ENCODE peak calls at places on chromosomes 2 and 18, in nine cellular contexts. E is mammary epithelial cell, R is nephron progenitor cell, S is PC-3, F is endothelial cell, H is type B pancreatic cell, L is cardiac muscle cell, T is Panc1, P is AG09309. C is an unnamed sample.
A peak's percentile ranks its signal among the peaks of the same experiment; 100 is the strongest.

GRCh38 chr18:54767094-54767493 is 61.2 kb upstream of the RAB27B start:
- DNase-seq in E (no peak), R (no peak), S (peak; percentile 94), F (no peak), H (no peak), L (no peak), T (peak; percentile 59), P (no peak), C (no peak)

GRCh38 chr18:50847192-50847591 is 27.4 kb upstream of the MRO start:
- DNase-seq in E (no peak), R (no peak), S (no peak), F (no peak), H (no peak), L (no peak), T (no peak), P (peak; percentile 35), C (no peak)

GRCh38 chr18:32899819-32900218 is 127.0 kb upstream of the KLHL14 start:
- DNase-seq in E (peak; percentile 11), R (no peak), S (peak; percentile 3), F (no peak), H (no peak), L (no peak), T (no peak), P (no peak), C (no peak)

GRCh38 chr2:226216578-226216977 is 583.0 kb downstream of the IRS1 start:
- DNase-seq in E (no peak), R (no peak), S (no peak), F (no peak), H (no peak), L (no peak), T (no peak), P (no peak), C (no peak)

GRCh38 chr2:105919191-105919811 is 174.6 kb downstream of the NCK2 start:
- DNase-seq in E (peak; percentile 87), R (no peak), S (peak; percentile 86), F (no peak), H (no peak), L (no peak), T (no peak), P (no peak), C (peak; percentile 14)

GRCh38 chr2:109017017-109017416 is 28.0 kb upstream of the EDAR start:
- DNase-seq in E (no peak), R (no peak), S (no peak), F (no peak), H (no peak), L (no peak), T (no peak), P (no peak), C (no peak)

GRCh38 chr2:88342749-88343148 is 109.7 kb downstream of the FOXI3 start:
- DNase-seq in E (no peak), R (no peak), S (no peak), F (no peak), H (no peak), L (no peak), T (no peak), P (no peak), C (no peak)

GRCh38 chr2:219739061-219739460 is 111.6 kb downstream of the SLC4A3 start:
- DNase-seq in E (no peak), R (no peak), S (no peak), F (no peak), H (no peak), L (no peak), T (no peak), P (no peak), C (no peak)

GRCh38 chr2:181354626-181355025 is 102.6 kb upstream of the ITGA4 start:
- DNase-seq in E (peak; percentile 83), R (no peak), S (peak; percentile 64), F (no peak), H (no peak), L (no peak), T (no peak), P (peak; percentile 73), C (no peak)

GRCh38 chr2:12169721-12170120 is 423.3 kb downstream of the LPIN1 start:
- DNase-seq in E (peak; percentile 12), R (no peak), S (no peak), F (peak; percentile 11), H (no peak), L (peak; percentile 27), T (no peak), P (peak; percentile 83), C (no peak)

GRCh38 chr2:64932327-64933216 is 56.6 kb upstream of the SLC1A4 start:
- DNase-seq in E (no peak), R (no peak), S (no peak), F (no peak), H (no peak), L (no peak), T (no peak), P (no peak), C (no peak)

GRCh38 chr2:199869653-199870052 is 18.7 kb upstream of the FTCDNL1 start:
- DNase-seq in E (no peak), R (no peak), S (no peak), F (no peak), H (no peak), L (no peak), T (no peak), P (no peak), C (no peak)

DNA sequence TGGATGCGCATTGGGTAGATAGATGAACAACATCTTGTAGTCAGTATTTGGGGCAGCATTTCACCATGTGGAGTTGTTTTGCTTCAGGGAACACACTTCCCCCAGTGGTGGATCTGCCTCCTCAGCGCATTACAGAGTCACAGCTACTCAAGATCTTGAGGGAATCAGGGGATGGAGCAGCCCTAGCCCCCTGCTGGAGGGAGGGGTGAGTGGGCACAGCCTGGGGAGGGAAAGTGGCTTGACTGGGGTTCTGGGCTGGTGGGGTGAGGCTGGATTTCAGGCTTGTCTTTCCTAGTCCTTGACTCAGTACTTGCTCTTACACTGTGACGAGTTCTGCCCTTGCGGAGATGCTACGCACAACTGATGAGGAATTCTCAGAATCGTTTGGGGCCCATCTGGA is 271.0 kb upstream of the HS6ST1 start:
- DNase-seq in E (no peak), R (no peak), S (no peak), F (no peak), H (no peak), L (no peak), T (no peak), P (no peak), C (no peak)
- TF ChIP-seq CTCF in E (no peak), R (no peak), S (no peak), F (no peak), H (no peak), L (no peak), T (no peak), P (no peak), C (no peak)

GRCh38 chr2:134465706-134466105 is 211.8 kb downstream of the MGAT5 start:
- DNase-seq in E (no peak), R (no peak), S (no peak), F (no peak), H (peak; percentile 20), L (no peak), T (no peak), P (no peak), C (no peak)

GRCh38 chr2:134468093-134468640 is 214.3 kb downstream of the MGAT5 start:
- DNase-seq in E (no peak), R (no peak), S (no peak), F (no peak), H (no peak), L (no peak), T (no peak), P (no peak), C (no peak)

GRCh38 chr2:134463726-134464076 is 209.8 kb downstream of the MGAT5 start:
- DNase-seq in E (no peak), R (no peak), S (no peak), F (no peak), H (no peak), L (no peak), T (no peak), P (no peak), C (no peak)

GRCh38 chr2:134465228-134465627 is 211.4 kb downstream of the MGAT5 start:
- DNase-seq in E (no peak), R (peak; percentile 31), S (no peak), F (no peak), H (peak; percentile 45), L (no peak), T (no peak), P (no peak), C (no peak)

DNA sequence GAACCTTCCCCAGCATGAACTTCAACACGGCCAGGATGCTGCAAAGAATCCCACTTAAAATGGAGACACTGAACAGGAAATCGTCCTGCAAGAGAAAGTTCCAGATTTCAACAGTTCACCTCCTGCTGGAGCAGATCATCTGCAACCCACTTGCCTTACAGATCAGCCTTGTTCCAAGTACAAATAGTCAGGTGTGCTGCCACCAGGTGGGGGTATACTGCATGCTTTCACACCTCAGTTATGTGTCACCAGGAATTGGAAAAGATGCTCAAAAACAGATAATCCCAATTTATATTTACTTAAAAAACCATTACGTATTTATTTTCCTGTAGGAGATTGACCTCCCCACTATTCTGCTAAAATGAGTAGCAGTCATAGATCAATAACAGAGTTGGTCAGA is 212.3 kb downstream of the MGAT5 start:
- DNase-seq in E (peak; percentile 39), R (no peak), S (peak; percentile 55), F (peak; percentile 38), H (peak; percentile 32), L (peak; percentile 59), T (no peak), P (no peak), C (no peak)
- TF ChIP-seq CTCF in E (peak; percentile 60), R (peak; percentile 26), S (peak; percentile 76), F (peak; percentile 47), H (peak; percentile 58), L (no peak), T (peak; percentile 46), P (no peak), C (peak; percentile 61)

GRCh38 chr2:17915811-17916523 is 37.5 kb downstream of the KCNS3 start:
- DNase-seq in E (no peak), R (no peak), S (no peak), F (no peak), H (no peak), L (no peak), T (no peak), P (no peak), C (no peak)

GRCh38 chr2:17915099-17915498 is 36.6 kb downstream of the KCNS3 start:
- DNase-seq in E (no peak), R (no peak), S (no peak), F (no peak), H (no peak), L (no peak), T (no peak), P (no peak), C (no peak)

GRCh38 chr2:17916584-17916983 is 38.1 kb downstream of the KCNS3 start:
- DNase-seq in E (no peak), R (no peak), S (no peak), F (no peak), H (no peak), L (no peak), T (no peak), P (no peak), C (no peak)

DNA sequence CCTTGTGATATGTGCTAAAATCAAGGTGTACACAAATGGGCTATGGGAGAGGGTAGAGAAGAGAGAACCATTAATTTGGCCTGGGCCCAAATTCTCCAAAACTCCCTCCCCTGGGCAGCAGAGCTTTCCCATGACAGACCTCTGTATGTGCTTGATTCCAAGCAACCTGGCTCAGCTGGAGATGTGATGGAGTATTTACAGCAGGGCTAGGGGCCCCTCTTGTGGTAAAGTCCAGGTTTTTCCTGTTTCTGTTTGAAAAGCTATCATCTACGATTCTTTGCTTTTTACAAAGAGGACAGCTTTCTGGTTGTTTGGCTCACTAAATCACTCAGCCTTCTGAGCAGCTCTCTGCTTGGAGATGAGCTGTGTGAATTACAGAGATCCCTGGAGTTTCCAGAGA is 40.3 kb downstream of the KCNS3 start:
- DNase-seq in E (no peak), R (no peak), S (peak; percentile 8), F (peak; percentile 43), H (no peak), L (peak; percentile 13), T (no peak), P (no peak), C (no peak)
- TF ChIP-seq CTCF in E (peak; percentile 22), R (no peak), S (peak; percentile 19), F (no peak), H (no peak), L (no peak), T (no peak), P (no peak), C (no peak)

GRCh38 chr2:43169987-43170732 is 56.2 kb downstream of the ZFP36L2 start:
- DNase-seq in E (no peak), R (peak; percentile 46), S (no peak), F (peak; percentile 38), H (no peak), L (peak; percentile 38), T (no peak), P (no peak), C (peak; percentile 28)
- TF ChIP-seq CTCF in E (peak; percentile 70), R (peak; percentile 55), S (peak; percentile 72), F (peak; percentile 67), H (peak; percentile 73), L (peak; percentile 57), T (no peak), P (peak; percentile 45), C (peak; percentile 61)

C was measured in neural crest cell.